ENCODE peak calls at places on chromosomes 2 and 18, in nine cellular contexts. R is tibial artery; J is ovary; N is mammary epithelial cell; P is foreskin keratinocyte; F is psoas muscle; M is CD4-positive, alpha-beta T cell; S is CD8-positive, alpha-beta memory T cell; V is PC-3. X is an unnamed sample.

GRCh38 chr2:84495539-84496146 is 20.7 kb upstream of the DNAH6 start:
- DNase-seq in R (no peak), J (no peak), F (no peak), N (peak), P (no peak), V (peak), S (peak), M (peak), X (no peak)

GRCh38 chr2:235577404-235578330 is 83.8 kb downstream of the AGAP1 start:
- DNase-seq in J (peak), R (no peak), P (no peak), V (no peak), N (no peak), F (no peak), S (no peak), M (no peak), X (peak)

GRCh38 chr18:10431680-10432079 is 22.8 kb upstream of the APCDD1 start:
- DNase-seq in N (peak), S (no peak), J (no peak), P (no peak), M (no peak), F (no peak), V (no peak), R (no peak), X (no peak)

GRCh38 chr2:74474899-74475298 is 2.4 kb upstream of the MRPL53 start:
- DNase-seq in R (no peak), J (no peak), V (no peak), S (no peak), M (no peak), N (no peak), P (no peak), F (no peak), X (peak)

GRCh38 chr18:10490401-10491289 is 35.2 kb upstream of the NAPG start:
- DNase-seq in M (peak), R (no peak), S (peak), N (no peak), F (no peak), J (no peak), P (no peak), V (peak), X (no peak)

GRCh38 chr2:190864375-190864774 is 16.2 kb upstream of the GLS start:
- DNase-seq in M (no peak), P (no peak), F (no peak), V (no peak), J (no peak), N (no peak), S (no peak), R (no peak), X (no peak)

GRCh38 chr2:213429516-213429915 is 145.3 kb downstream of the SPAG16 start:
- DNase-seq in F (no peak), S (no peak), N (peak), M (no peak), J (no peak), P (peak), V (peak), R (no peak), X (no peak)

GRCh38 chr2:231133365-231134114 is 8.7 kb upstream of the HTR2B start:
- DNase-seq in F (no peak), M (no peak), R (no peak), N (no peak), S (no peak), V (peak), J (no peak), P (no peak), X (no peak)

GRCh38 chr2:234451852-234452625 is 44.8 kb downstream of the ARL4C start:
- DNase-seq in P (peak), M (no peak), J (no peak), R (no peak), N (peak), V (peak), S (peak), F (no peak), X (no peak)

GRCh38 chr2:129880309-129880708 is 99.2 kb upstream of the RAB6C start:
- DNase-seq in J (no peak), M (no peak), F (no peak), V (no peak), P (no peak), R (no peak), N (no peak), S (no peak), X (no peak)

GRCh38 chr18:59056706-59057492 is 82.8 kb upstream of the SEC11C start:
- DNase-seq in J (peak), M (no peak), P (peak), S (peak), N (peak), F (peak), V (peak), R (peak), X (peak)

GRCh38 chr2:10668402-10669012 is 21.3 kb downstream of the NOL10 start:
- DNase-seq in S (peak), N (peak), M (no peak), R (no peak), J (no peak), F (no peak), V (peak), P (peak), X (no peak)

GRCh38 chr2:85911836-85912692 is 23.3 kb upstream of the ST3GAL5 start:
- DNase-seq in S (no peak), M (no peak), J (no peak), F (no peak), V (peak), P (peak), R (no peak), N (peak), X (no peak)

GRCh38 chr2:36820942-36821605 is 124.6 kb downstream of the VIT start:
- DNase-seq in S (no peak), M (no peak), V (peak), N (no peak), P (no peak), F (no peak), R (no peak), J (no peak), X (no peak)

GRCh38 chr18:75047240-75047639 is 161.7 kb downstream of the PTGR3 start:
- DNase-seq in V (no peak), F (no peak), S (no peak), M (no peak), N (no peak), R (no peak), P (no peak), J (no peak), X (no peak)
- H3K27ac ChIP-seq in V (no peak), F (no peak), S (no peak), M (no peak), N (no peak), R (no peak), P (no peak), J (no peak), X (no peak)

DNA sequence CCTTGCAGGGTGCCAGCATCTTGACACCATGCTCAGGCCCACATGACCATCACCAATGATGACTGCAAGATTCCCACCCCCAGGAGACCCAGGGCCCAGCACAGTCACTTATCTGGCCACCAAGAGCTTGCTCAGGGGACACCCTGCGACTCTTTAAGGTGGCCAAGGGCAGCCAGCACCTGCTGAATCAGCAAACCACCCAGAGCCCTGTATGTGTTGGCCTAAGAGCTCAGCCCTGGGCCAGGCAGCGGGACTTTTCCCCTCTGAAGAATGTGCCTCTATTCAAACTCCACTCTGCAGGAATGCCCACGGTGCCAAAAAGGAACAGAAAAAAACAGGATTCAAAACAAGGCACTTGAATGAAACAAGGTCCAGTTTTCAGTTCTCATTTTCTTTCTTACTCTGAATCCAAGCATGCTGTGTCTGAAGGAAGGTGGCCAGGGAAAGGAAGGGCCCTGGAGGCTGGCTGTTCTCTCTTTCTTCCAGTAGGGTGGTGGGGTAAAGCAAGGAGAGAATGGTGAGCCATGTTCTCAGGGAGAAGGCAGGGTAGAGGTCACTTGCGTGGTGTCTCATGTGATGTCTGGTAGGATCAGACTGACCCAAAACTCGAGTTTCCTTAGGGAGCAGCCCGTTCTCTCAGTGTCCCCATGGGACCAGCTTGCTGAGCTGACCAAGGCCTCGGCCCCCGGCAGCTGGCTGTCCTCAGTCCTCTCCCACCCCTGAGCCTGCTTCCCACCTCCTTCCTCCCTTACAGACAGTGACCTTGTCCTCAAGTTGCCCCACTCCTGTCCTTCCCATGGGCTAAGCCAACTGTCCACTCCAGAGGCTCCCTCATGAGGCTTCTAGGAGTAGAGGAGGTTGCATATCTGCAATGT is 150.0 kb downstream of the RNF152 start:
- DNase-seq in V (no peak), M (no peak), P (no peak), N (no peak), S (no peak), J (peak), F (peak), R (peak), X (peak)
- H3K27ac ChIP-seq in V (no peak), M (no peak), P (no peak), N (no peak), S (no peak), J (peak), F (peak), R (peak), X (peak)

GRCh38 chr2:152561251-152561650 is 156.0 kb downstream of the PRPF40A start:
- DNase-seq in R (no peak), V (no peak), S (no peak), P (no peak), N (no peak), M (no peak), F (no peak), J (no peak), X (no peak)

GRCh38 chr2:152556506-152556905 is 160.8 kb downstream of the PRPF40A start:
- DNase-seq in V (no peak), P (no peak), S (no peak), F (no peak), J (no peak), N (no peak), R (no peak), M (no peak), X (no peak)

GRCh38 chr2:152560163-152560562 is 157.1 kb downstream of the PRPF40A start:
- DNase-seq in V (peak), F (no peak), P (peak), M (no peak), S (no peak), R (no peak), N (peak), J (no peak), X (no peak)

GRCh38 chr2:152557273-152557879 is 159.9 kb downstream of the PRPF40A start:
- DNase-seq in S (no peak), R (no peak), V (no peak), N (no peak), F (no peak), M (no peak), J (no peak), P (no peak), X (no peak)

DNA sequence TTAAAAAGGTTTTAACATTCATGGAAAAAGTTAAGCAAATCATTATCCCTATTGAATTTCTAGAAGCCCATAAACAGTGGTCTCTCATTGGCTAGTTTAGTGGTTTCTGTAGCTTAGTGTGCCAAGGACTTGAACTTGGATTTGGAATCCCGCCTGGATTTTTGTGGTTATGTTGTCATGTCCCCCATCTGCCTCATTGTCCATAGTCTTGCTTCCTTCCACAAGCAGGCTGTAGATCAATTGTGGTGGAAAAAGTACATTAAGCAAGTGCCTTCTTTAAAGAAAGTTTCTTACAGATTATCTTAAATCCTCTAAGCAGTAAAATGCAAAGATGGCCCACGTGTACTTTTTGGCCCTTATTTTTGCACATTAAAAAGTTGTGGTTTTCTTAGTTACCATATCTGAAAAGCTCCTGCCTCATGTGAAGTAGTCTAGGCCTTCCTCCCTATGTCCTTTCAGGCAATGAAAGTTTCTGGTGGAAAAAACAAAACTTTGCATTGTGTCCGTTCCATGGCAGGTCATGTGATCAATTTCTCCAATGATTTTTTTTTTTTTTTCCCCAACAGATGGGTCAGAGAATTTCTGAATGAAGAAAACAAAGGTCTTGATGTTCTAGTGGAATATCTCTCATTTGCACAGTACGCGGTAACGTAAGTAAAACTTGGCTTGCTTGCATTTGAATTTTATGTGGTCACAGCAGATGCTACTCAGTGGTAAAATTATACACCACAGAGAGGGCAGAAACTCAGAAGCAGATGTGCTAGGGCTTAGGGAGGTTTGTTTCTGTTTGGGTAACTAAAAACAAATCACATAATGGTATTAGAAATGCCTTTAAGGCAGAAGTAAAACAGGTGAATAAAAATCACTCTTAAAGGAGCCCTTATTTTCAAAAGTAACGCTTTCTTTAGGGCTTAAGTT is 158.8 kb downstream of the PRPF40A start:
- DNase-seq in M (no peak), R (no peak), S (no peak), N (peak), J (no peak), F (no peak), P (peak), V (peak), X (no peak)
- H3K27ac ChIP-seq in M (no peak), R (no peak), S (no peak), N (peak), J (no peak), F (no peak), P (no peak), V (peak), X (no peak)

DNA sequence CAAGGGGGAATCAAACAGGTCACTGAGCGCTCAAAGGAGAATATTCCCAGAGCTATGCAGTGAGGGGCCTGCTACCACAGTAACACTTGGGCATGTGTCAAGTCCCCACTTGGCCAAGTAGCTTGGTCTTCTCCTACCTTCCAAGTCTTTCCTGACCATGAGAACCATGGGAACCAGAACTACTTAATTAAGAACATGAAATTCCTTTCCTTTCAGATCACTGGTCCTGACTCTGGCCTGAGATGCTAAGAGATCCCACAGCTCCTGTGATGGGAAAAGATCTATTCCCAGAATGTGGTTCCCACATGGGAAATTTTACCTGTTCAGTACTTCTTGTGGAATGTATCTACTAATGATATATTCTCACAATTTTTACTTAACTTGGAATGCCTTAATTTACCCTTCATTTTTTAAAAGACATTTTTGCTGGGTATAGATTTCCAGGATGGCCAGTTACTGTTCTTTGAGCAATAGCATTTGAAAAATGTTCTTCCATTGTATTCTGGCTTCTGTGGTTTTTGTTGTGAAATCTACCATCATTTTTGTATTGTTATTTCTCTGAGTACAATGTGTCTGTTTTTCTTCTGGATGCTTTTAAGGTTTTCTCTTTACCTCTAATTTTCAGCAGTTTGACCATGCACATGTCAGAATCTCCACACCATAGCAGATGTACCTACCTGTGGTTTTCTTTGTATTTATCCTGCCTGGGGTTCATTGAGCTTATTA is 37.9 kb downstream of the KCNIP3 start:
- DNase-seq in J (no peak), V (no peak), P (peak), R (no peak), M (no peak), S (no peak), F (no peak), N (peak), X (no peak)
- H3K27ac ChIP-seq in J (no peak), V (peak), P (peak), R (no peak), M (no peak), S (no peak), F (no peak), N (peak), X (no peak)

DNA sequence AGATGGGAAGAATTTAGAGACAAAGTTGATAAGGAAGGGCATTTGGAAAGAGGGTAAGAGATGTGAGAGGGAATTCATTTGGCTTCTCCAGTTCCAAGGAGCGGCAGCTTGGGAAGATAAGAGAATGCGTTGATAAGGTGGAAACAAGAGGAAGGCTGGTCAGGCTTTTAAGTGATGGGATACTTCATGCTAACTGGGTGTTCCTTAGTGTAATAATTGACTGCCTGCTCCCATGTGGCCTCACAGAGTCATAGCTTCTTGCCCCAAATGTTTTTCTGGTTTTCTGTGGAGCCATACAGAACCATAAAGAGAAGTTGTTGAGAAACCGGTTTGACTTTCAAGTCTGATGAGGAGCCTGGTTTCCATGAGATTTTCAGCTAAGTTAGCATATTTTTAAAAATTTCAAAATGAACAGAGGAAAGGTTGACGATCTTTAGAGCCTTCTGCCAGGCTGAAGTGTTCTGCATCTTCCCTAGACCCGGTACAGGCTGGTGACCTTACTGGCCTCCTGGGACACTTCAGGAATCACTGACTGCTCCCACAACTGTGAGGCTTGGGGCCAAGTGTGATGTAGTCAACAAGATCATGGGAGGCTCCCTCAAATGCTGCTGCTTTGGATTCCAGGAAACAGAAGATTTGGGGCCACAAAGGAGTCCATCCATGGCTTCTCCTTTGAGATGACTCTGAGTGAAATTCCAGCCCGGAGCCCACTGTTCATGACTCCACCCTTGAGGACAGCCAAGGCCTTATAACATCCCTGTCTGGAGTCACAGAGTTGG is 97.6 kb upstream of the ZFP36L2 start:
- DNase-seq in V (no peak), M (no peak), P (no peak), S (no peak), F (peak), J (peak), N (no peak), R (peak), X (peak)
- H3K27ac ChIP-seq in V (no peak), M (no peak), P (no peak), S (no peak), F (peak), J (peak), N (no peak), R (peak), X (peak)